ENCODE peak calls at places on chromosomes 5 and 9, in ten cellular contexts. K is tibial nerve, R is lower leg skin, B is body of pancreas, M is HCT116, E is GM12878, X is NB4, Z is upper lobe of left lung, F is A549, Q is transverse colon. G is an unnamed sample.

GRCh38 chr5:1892211-1892610 is 9.5 kb upstream of the IRX4 start:
- DNase-seq in Q (no peak), X (no peak), E (no peak), F (no peak), R (no peak), Z (peak), B (no peak), K (no peak), M (no peak), G (no peak)

GRCh38 chr5:39146831-39147540 is 72.4 kb downstream of the FYB1 start:
- DNase-seq in R (no peak), E (no peak), B (no peak), M (no peak), K (no peak), Q (no peak), X (no peak), Z (no peak), F (no peak), G (no peak)

GRCh38 chr5:87243161-87243877 is 24.4 kb upstream of the RASA1 start:
- DNase-seq in F (peak), Z (no peak), Q (no peak), E (no peak), K (no peak), R (no peak), B (peak), M (no peak), X (peak), G (no peak)

GRCh38 chr5:139064613-139065012 is 133.6 kb downstream of the SIL1 start:
- DNase-seq in M (no peak), B (peak), Q (no peak), E (no peak), F (no peak), K (no peak), X (no peak), Z (no peak), R (no peak), G (no peak)

GRCh38 chr5:138663009-138663408 is 87.8 kb upstream of the HSPA9 start:
- DNase-seq in M (no peak), B (no peak), F (no peak), K (no peak), Z (no peak), E (no peak), X (peak), Q (no peak), R (no peak), G (no peak)

GRCh38 chr5:53557386-53557785 is 3.1 kb upstream of the NDUFS4 start:
- DNase-seq in R (no peak), B (no peak), Z (no peak), F (no peak), Q (no peak), E (no peak), M (no peak), K (no peak), X (no peak), G (no peak)

GRCh38 chr9:101566904-101567724 is 27.7 kb downstream of the PPP3R2 start:
- DNase-seq in Q (no peak), F (peak), M (peak), R (no peak), K (no peak), B (peak), E (no peak), X (peak), Z (no peak), G (peak)

GRCh38 chr9:91403665-91404543 is 19.7 kb downstream of the NFIL3 start:
- DNase-seq in X (no peak), F (no peak), B (no peak), Z (no peak), Q (no peak), K (no peak), R (no peak), E (no peak), M (no peak), G (peak)

GRCh38 chr5:177141496-177141895 is 7.9 kb downstream of the NSD1 start:
- DNase-seq in X (no peak), K (no peak), M (no peak), F (no peak), E (no peak), Q (no peak), R (no peak), Z (no peak), B (no peak), G (no peak)

GRCh38 chr5:126002222-126002897 is 420.8 kb upstream of the GRAMD2B start:
- DNase-seq in Q (no peak), F (no peak), X (no peak), E (no peak), B (peak), M (no peak), K (peak), R (peak), Z (no peak), G (no peak)

GRCh38 chr5:34682926-34683623 is 26.9 kb downstream of the RAI14 start:
- DNase-seq in B (peak), M (peak), K (no peak), F (peak), X (no peak), E (no peak), R (no peak), Z (no peak), Q (peak), G (no peak)

GRCh38 chr5:14851067-14851422 is 20.5 kb downstream of the ANKH start:
- DNase-seq in Z (no peak), X (no peak), E (no peak), M (no peak), Q (no peak), B (no peak), F (no peak), K (no peak), R (no peak), G (no peak)

GRCh38 chr9:4193391-4193790 is 106.5 kb downstream of the GLIS3 start:
- DNase-seq in E (no peak), X (no peak), B (no peak), F (no peak), M (no peak), R (no peak), K (no peak), Q (no peak), Z (no peak), G (no peak)

GRCh38 chr9:89591291-89592200 is 13.3 kb upstream of the GADD45G start:
- DNase-seq in K (no peak), F (no peak), E (no peak), R (no peak), B (no peak), Q (no peak), Z (no peak), X (no peak), M (no peak), G (no peak)

GRCh38 chr5:6359534-6359933 is 18.8 kb downstream of the MED10 start:
- DNase-seq in F (no peak), Z (no peak), M (no peak), B (no peak), R (no peak), K (no peak), Q (no peak), E (no peak), X (peak), G (no peak)

GRCh38 chr9:95484225-95484624 is 32.5 kb downstream of the PTCH1 start:
- DNase-seq in K (no peak), Z (no peak), R (no peak), F (no peak), B (peak), Q (no peak), X (no peak), M (no peak), E (no peak), G (no peak)

GRCh38 chr5:179307931-179308471 is 37.3 kb downstream of the ADAMTS2 start:
- DNase-seq in F (no peak), M (no peak), Q (no peak), K (no peak), E (no peak), X (no peak), Z (no peak), R (no peak), B (no peak), G (no peak)

GRCh38 chr5:95283761-95284511 is 958 bp downstream of the MCTP1 start:
- DNase-seq in Z (peak), M (no peak), K (no peak), X (peak), B (peak), Q (peak), F (peak), E (no peak), R (no peak), G (peak)

DNA sequence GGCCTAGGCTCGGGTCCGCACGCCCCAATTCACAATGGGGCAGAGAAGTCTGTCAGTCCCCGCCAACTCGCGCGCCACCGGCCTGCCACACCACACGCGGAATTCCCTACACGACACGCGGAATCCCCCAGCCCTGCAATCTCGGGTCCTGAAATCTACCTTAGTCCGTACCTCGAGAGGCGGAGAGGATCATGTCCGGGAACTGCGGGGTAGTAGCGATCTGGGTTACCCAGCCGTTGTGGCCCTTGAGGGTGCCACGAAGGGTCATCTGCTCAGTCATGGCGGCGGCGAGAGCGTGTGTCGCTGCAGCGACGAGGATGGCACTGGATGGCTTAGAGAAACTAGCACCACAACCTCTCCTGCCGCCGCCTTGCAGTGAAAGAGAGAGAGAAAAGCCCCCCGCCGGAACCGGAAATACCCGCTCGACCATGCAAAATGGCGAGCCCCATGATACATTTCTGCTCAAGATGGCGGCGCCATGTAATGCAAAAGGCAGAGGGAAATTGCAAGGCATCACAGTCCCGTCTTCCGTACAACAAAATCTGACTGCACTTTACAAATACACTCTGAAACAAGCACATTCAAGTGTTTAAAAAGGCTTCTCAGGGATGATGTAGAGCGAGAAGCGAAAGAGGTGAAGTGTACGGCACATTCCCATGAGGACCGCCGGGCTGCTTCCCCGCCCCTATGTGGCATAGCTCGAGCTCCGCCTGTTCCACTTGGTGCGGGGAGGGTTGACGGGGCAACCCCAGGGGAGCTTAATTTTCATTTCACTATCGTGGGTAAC is at the start of gene RACK1:
- DNase-seq in X (peak), M (peak), F (peak), K (peak), Z (peak), B (peak), R (peak), Q (peak), E (peak), G (no peak)
- TF ChIP-seq POLR2A in X (peak), M (peak), F (peak), K (peak), Z (peak), B (no peak), R (no peak), Q (peak), E (peak), G (peak)

GRCh38 chr5:115601709-115602584 is at the start of gene TICAM2:
- DNase-seq in M (no peak), Z (peak), R (peak), K (peak), E (peak), B (peak), F (peak), X (peak), Q (peak), G (peak)
- TF ChIP-seq POLR2A in M (no peak), Z (no peak), R (no peak), K (peak), E (peak), B (peak), F (no peak), X (no peak), Q (peak), G (peak)

GRCh38 chr5:132462856-132463745 is 27.5 kb downstream of the IRF1 start:
- DNase-seq in Z (no peak), X (peak), F (no peak), E (no peak), B (no peak), M (no peak), K (no peak), R (no peak), Q (peak), G (no peak)
- TF ChIP-seq POLR2A in Z (no peak), X (no peak), F (no peak), E (no peak), B (no peak), M (no peak), K (no peak), R (no peak), Q (no peak), G (no peak)

DNA sequence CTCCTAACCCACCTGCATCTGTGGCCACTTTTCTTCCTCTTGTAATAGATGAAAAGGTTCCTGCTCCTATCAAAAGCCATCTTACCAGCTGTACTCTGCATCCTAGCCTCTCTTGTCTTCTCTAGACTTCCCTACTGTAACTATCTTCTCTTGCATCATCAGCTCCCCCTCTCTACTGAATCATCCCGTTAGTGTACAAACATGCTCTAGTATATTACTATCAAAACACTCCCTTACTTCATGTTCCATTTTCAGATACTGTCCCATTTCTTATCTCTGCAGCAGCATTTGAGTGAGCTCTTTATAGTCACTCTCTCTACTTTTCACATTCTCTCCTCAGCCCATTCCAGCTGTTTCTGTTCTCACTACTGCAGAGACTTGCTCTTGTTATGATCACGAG is 2.8 kb downstream of the SRA1 start:
- DNase-seq in X (peak), K (no peak), E (no peak), Q (no peak), R (no peak), B (no peak), M (no peak), F (no peak), Z (no peak), G (peak)
- TF ChIP-seq POLR2A in X (no peak), K (no peak), E (no peak), Q (no peak), R (no peak), B (no peak), M (no peak), F (no peak), Z (no peak), G (peak)

DNA sequence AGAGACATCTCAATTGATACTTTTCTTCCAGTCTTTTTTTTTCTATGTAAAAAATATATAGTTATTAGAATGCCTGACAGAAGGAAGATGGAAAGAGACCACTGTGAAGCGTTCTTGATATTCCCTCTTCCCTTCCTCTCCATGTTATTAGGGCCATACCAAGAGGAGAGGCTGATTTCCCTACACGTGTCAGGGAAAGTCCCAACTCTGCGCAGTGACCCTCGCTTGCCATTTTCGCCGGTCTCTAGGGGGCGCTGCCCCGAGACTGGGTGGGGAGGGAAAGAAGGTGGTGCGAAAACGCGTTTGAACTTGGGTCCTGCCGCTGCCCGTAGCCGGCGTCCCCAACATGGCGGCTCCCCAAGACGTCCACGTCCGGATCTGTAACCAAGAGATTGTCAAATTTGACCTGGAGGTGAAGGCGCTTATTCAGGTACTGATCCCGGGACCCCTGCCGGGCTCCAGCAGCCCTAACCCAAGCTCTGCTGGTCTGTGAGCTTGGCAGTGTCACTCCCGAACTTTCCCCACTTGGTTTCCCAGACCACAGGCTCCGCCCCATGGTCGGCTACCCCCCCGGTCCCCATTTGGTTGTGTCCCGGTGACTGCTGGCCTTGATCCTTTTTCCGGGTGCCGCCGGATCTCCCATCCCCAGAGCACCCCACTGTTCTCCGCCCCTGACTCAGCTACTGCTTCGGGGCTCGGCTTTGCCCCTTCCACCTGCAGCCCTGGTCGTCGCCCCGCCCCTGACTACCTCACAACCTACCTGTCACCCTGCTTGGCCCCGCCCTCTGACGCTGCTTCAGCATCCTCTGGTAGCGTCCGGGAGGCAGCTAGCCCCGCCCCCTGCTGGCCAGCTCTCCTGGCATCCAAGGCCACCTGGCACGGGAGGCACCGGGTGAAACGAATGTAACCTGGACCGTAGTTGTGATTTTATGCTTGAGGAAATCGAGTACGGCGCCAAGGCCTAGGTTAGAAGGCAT is at the start of gene BNIP1:
- DNase-seq in X (peak), F (peak), E (peak), R (peak), Q (peak), K (peak), M (peak), B (peak), Z (peak), G (peak)
- TF ChIP-seq POLR2A in X (peak), F (peak), E (peak), R (no peak), Q (peak), K (no peak), M (peak), B (peak), Z (peak), G (peak)

GRCh38 chr9:133162802-133163558 is 734 bp downstream of the GBGT1 start:
- DNase-seq in E (no peak), F (no peak), X (no peak), M (no peak), B (no peak), K (no peak), Z (peak), Q (no peak), R (peak), G (peak)

GRCh38 chr9:133161542-133161950 is 2.2 kb downstream of the GBGT1 start:
- DNase-seq in Q (no peak), K (no peak), X (no peak), Z (no peak), M (no peak), R (no peak), B (no peak), E (no peak), F (no peak), G (no peak)

GRCh38 chr9:133166392-133166791 is 2.7 kb upstream of the GBGT1 start:
- DNase-seq in M (no peak), Q (no peak), F (no peak), B (no peak), R (no peak), E (no peak), K (no peak), Z (no peak), X (no peak), G (no peak)

GRCh38 chr9:133164209-133164590 is 486 bp upstream of the GBGT1 start:
- DNase-seq in R (no peak), Z (no peak), B (no peak), K (no peak), M (no peak), X (no peak), F (no peak), E (no peak), Q (no peak), G (no peak)

DNA sequence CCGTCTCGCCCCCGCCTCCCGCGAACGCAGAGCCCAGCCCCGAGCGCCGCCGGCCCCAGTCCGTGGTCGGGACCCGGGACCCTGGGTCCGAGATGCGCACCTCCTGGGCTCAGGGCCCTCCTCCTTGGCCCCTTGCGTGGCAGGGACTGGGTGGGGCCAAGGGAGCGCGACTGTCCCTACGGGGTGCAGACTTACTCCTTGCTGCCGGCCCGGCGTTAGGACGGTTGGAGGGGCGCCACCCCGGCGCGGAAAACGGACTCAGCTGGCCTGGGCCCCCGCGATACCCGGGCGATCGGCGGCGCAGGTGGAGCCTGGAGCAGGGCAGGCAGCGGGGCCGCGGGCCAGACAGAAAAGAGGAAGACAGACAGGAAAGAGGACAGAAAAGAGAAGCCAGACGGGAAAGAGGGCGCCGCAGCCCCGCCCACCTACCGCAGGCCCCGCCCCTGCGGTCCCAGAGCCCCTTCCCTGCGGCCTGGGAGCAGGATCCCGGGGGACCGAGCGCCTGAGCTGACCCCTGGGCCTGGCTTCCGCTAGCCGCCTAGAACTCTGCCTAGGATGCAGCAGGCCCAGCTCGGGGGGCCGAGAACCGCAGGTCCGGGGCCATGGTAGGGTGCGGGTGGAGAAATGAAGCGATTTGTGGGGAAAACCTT is at the start of gene GBGT1:
- DNase-seq in E (no peak), K (peak), F (no peak), Z (peak), R (peak), B (peak), M (no peak), X (peak), Q (peak), G (peak)
- TF ChIP-seq POLR2A in E (no peak), K (peak), F (no peak), Z (no peak), R (no peak), B (no peak), M (no peak), X (peak), Q (peak), G (peak)

DNA sequence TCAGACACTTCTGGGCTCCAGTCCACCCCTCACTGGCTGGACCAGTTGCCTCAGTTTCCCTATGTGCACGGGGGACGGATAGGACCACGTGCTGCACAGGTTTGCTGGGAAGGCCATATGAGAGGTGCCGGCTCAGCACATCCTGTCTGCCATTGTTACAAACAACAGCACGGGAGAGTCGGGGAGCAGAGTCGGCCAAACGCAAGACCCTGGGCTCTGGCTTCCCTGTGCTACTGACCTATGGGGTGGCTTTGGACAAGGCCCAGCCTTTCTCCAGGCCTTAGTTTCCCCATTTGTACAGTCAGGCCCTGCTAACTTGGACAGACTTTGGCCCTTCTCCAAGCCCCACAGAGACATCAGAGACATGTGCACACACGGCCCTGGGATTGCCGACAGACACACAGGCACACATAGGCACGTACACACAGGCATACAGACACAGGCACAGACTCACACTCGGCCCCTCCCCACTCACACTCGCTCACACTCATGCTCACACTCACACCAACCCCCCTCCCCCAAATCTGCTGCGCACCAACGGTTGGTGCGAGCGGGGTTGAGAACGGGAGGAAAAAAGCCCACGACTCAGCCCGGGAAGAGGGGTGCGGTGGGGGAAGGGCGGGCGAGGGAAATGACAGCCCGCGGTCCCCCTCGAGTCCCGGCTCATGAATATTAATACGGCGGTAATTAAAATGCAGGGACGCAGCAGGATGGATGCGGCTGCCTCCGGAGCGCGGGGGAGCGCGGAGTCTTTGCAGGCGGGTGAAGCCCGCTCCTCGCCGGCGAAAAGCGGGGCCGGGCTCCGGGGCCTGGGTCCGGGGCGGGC is 133.0 kb downstream of the C9orf50 start:
- DNase-seq in M (no peak), F (peak), R (peak), Q (no peak), K (peak), B (peak), Z (no peak), E (no peak), X (peak), G (peak)
- TF ChIP-seq POLR2A in M (peak), F (peak), R (no peak), Q (no peak), K (no peak), B (no peak), Z (no peak), E (no peak), X (no peak), G (no peak)

G was measured in erythroblast.